ENCODE peak calls at places on chromosomes 11 and 22, in seven cellular contexts. One of them, this sample, is unnamed.

GRCh38 chr11:59102259-59102765 is 4.7 kb upstream of the FAM111B start:
- DNase-seq in Panc1: peak
- DNase-seq in K562: peak
- DNase-seq in HepG2: no peak
- DNase-seq in SK-N-SH: no peak
- DNase-seq in H1: peak
- DNase-seq in GM12878: peak
- DNase-seq in this sample: no peak

GRCh38 chr11:122101625-122102291 is 14.3 kb downstream of the BLID start:
- DNase-seq in K562: no peak
- DNase-seq in H1: peak
- DNase-seq in GM12878: no peak
- DNase-seq in Panc1: no peak
- DNase-seq in SK-N-SH: peak
- DNase-seq in HepG2: peak
- DNase-seq in this sample: no peak

GRCh38 chr11:27599217-27599616 is 92.6 kb upstream of the LIN7C start:
- DNase-seq in SK-N-SH: no peak
- DNase-seq in GM12878: no peak
- DNase-seq in H1: no peak
- DNase-seq in HepG2: no peak
- DNase-seq in Panc1: no peak
- DNase-seq in K562: no peak
- DNase-seq in this sample: peak

GRCh38 chr11:122197055-122197987 is 81.3 kb upstream of the BLID start:
- DNase-seq in Panc1: peak
- DNase-seq in GM12878: no peak
- DNase-seq in HepG2: peak
- DNase-seq in SK-N-SH: no peak
- DNase-seq in H1: no peak
- DNase-seq in K562: no peak
- DNase-seq in this sample: peak

GRCh38 chr11:66071326-66071870 is 1.3 kb downstream of the PACS1 start:
- DNase-seq in HepG2: no peak
- DNase-seq in Panc1: no peak
- DNase-seq in H1: no peak
- DNase-seq in K562: no peak
- DNase-seq in GM12878: no peak
- DNase-seq in SK-N-SH: no peak
- DNase-seq in this sample: no peak

GRCh38 chr11:82505384-82505783 is 228.3 kb downstream of the FAM181B start:
- DNase-seq in Panc1: no peak
- DNase-seq in H1: no peak
- DNase-seq in GM12878: no peak
- DNase-seq in K562: no peak
- DNase-seq in SK-N-SH: no peak
- DNase-seq in HepG2: no peak
- DNase-seq in this sample: no peak

GRCh38 chr11:27296406-27296994 is 66.5 kb downstream of the CCDC34 start:
- DNase-seq in H1: no peak
- DNase-seq in Panc1: peak
- DNase-seq in HepG2: peak
- DNase-seq in SK-N-SH: peak
- DNase-seq in GM12878: no peak
- DNase-seq in K562: peak
- DNase-seq in this sample: peak

GRCh38 chr11:68825603-68826002 is 16.1 kb downstream of the CPT1A start:
- DNase-seq in H1: peak
- DNase-seq in GM12878: no peak
- DNase-seq in K562: no peak
- DNase-seq in HepG2: peak
- DNase-seq in Panc1: no peak
- DNase-seq in SK-N-SH: no peak
- DNase-seq in this sample: peak

GRCh38 chr22:26259510-26259909 is 90.2 kb downstream of the SEZ6L start:
- DNase-seq in K562: no peak
- DNase-seq in SK-N-SH: no peak
- DNase-seq in HepG2: peak
- DNase-seq in Panc1: no peak
- DNase-seq in H1: peak
- DNase-seq in GM12878: no peak
- DNase-seq in this sample: peak

GRCh38 chr22:26857169-26857568 is 199.8 kb downstream of the MIAT start:
- DNase-seq in Panc1: no peak
- DNase-seq in HepG2: no peak
- DNase-seq in SK-N-SH: no peak
- DNase-seq in K562: no peak
- DNase-seq in GM12878: no peak
- DNase-seq in H1: peak
- DNase-seq in this sample: no peak

GRCh38 chr11:109371444-109372176 is 50.4 kb upstream of the C11orf87 start:
- DNase-seq in HepG2: no peak
- DNase-seq in Panc1: no peak
- DNase-seq in K562: no peak
- DNase-seq in GM12878: no peak
- DNase-seq in SK-N-SH: peak
- DNase-seq in H1: no peak
- DNase-seq in this sample: no peak

GRCh38 chr11:106012744-106013143 is 9.3 kb downstream of the MSANTD4 start:
- DNase-seq in HepG2: no peak
- DNase-seq in SK-N-SH: no peak
- DNase-seq in H1: no peak
- DNase-seq in K562: no peak
- DNase-seq in Panc1: no peak
- DNase-seq in GM12878: no peak
- DNase-seq in this sample: no peak

GRCh38 chr11:119685073-119685746 is 43.8 kb downstream of the NECTIN1 start:
- DNase-seq in Panc1: no peak
- DNase-seq in SK-N-SH: peak
- DNase-seq in HepG2: no peak
- DNase-seq in GM12878: no peak
- DNase-seq in H1: no peak
- DNase-seq in K562: no peak
- DNase-seq in this sample: no peak

GRCh38 chr11:10181811-10182210 is 112.2 kb downstream of the SBF2 start:
- DNase-seq in K562: no peak
- DNase-seq in Panc1: peak
- DNase-seq in GM12878: no peak
- DNase-seq in H1: no peak
- DNase-seq in SK-N-SH: peak
- DNase-seq in HepG2: peak
- DNase-seq in this sample: peak

GRCh38 chr11:133134561-133135173 is 397.6 kb downstream of the OPCML start:
- DNase-seq in SK-N-SH: peak
- DNase-seq in Panc1: peak
- DNase-seq in H1: peak
- DNase-seq in HepG2: peak
- DNase-seq in GM12878: peak
- DNase-seq in K562: peak
- DNase-seq in this sample: no peak

GRCh38 chr11:108752297-108752751 is 87.5 kb downstream of the DDX10 start:
- DNase-seq in K562: no peak
- DNase-seq in H1: no peak
- DNase-seq in SK-N-SH: no peak
- DNase-seq in GM12878: no peak
- DNase-seq in HepG2: no peak
- DNase-seq in Panc1: no peak
- DNase-seq in this sample: no peak

DNA sequence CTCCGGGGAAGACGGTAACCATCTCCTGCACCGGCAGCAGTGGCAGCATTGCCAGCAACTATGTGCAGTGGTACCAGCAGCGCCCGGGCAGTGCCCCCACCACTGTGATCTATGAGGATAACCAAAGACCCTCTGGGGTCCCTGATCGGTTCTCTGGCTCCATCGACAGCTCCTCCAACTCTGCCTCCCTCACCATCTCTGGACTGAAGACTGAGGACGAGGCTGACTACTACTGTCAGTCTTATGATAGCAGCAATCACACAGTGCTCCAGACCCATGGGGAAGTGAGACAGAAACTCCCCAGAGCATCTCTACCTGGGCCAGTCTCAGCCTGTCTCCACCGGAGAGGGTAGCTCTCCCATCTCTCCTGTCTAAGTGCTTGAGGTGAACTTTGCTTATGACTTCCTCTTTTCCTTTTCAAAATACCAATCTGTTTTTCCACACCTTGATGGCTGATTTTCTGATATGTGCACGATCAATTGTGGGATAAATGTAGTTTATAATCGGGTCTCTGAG is 48.5 kb upstream of the VPREB1 start:
- DNase-seq in Panc1: no peak
- DNase-seq in HepG2: no peak
- DNase-seq in SK-N-SH: no peak
- DNase-seq in K562: no peak
- DNase-seq in H1: no peak
- DNase-seq in GM12878: no peak
- DNase-seq in this sample: no peak
- TF ChIP-seq SIN3A in Panc1: no peak
- TF ChIP-seq SIN3A in HepG2: no peak
- TF ChIP-seq SIN3A in SK-N-SH: no peak
- TF ChIP-seq SIN3A in K562: no peak
- TF ChIP-seq SIN3A in H1: no peak
- TF ChIP-seq SIN3A in GM12878: no peak
- TF ChIP-seq SIN3A in this sample: no peak

GRCh38 chr11:61150656-61151544 is 10.3 kb downstream of the VPS37C start:
- DNase-seq in SK-N-SH: no peak
- DNase-seq in Panc1: no peak
- DNase-seq in K562: no peak
- DNase-seq in GM12878: no peak
- DNase-seq in HepG2: no peak
- DNase-seq in H1: no peak
- DNase-seq in this sample: no peak

GRCh38 chr11:61151545-61152252 is 9.5 kb downstream of the VPS37C start:
- DNase-seq in K562: no peak
- DNase-seq in Panc1: no peak
- DNase-seq in H1: no peak
- DNase-seq in SK-N-SH: no peak
- DNase-seq in GM12878: no peak
- DNase-seq in HepG2: no peak
- DNase-seq in this sample: no peak

GRCh38 chr11:61153593-61154090 is 7.6 kb downstream of the VPS37C start:
- DNase-seq in GM12878: no peak
- DNase-seq in K562: no peak
- DNase-seq in Panc1: no peak
- DNase-seq in H1: no peak
- DNase-seq in HepG2: no peak
- DNase-seq in SK-N-SH: no peak
- DNase-seq in this sample: no peak

GRCh38 chr11:61154528-61154927 is 6.7 kb downstream of the VPS37C start:
- DNase-seq in HepG2: no peak
- DNase-seq in SK-N-SH: no peak
- DNase-seq in Panc1: no peak
- DNase-seq in K562: no peak
- DNase-seq in H1: no peak
- DNase-seq in GM12878: no peak
- DNase-seq in this sample: no peak

DNA sequence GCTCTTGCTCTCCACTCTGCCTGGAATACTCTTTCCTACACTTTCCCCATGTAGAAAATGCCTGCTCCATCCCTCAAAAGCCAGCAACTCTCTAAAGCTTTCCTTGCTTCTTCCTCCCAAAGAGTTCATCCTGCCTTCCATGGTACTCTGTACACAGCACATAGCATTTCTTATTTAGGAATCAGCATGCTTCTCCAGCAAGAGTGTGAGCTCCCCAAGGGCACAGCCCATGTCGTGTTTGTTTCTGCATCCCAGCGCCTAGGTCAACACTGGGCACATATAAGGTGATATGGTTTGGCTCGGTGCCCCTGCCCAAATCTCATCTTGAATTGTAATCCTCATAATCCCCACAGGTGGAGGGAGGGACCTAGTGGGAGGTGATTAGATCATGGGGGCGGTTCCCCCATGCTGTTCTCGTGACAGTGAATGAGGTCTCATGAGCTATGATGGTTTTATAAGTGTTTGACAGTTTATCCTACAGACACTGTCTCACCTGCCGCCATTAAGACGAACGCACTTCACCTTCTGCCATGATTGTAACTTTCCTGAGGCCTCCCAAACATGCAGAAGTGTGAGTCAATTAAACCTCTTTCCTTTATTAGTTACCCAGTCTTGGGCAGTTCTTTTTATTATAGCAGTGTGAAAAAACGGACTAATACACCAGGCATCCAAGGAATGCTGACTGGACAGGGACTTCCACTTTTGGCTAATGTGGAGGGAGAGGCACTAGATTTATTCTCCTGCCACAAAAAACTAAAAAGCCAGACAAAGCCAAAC is 8.2 kb downstream of the VPS37C start:
- DNase-seq in Panc1: no peak
- DNase-seq in HepG2: no peak
- DNase-seq in H1: no peak
- DNase-seq in SK-N-SH: no peak
- DNase-seq in GM12878: no peak
- DNase-seq in K562: no peak
- DNase-seq in this sample: no peak
- TF ChIP-seq SIN3A in Panc1: no peak
- TF ChIP-seq SIN3A in HepG2: no peak
- TF ChIP-seq SIN3A in H1: no peak
- TF ChIP-seq SIN3A in SK-N-SH: no peak
- TF ChIP-seq SIN3A in GM12878: no peak
- TF ChIP-seq SIN3A in K562: no peak
- TF ChIP-seq SIN3A in this sample: peak

GRCh38 chr11:130146797-130147196 is 12.8 kb upstream of the ST14 start:
- DNase-seq in GM12878: no peak
- DNase-seq in H1: no peak
- DNase-seq in K562: no peak
- DNase-seq in Panc1: no peak
- DNase-seq in HepG2: no peak
- DNase-seq in SK-N-SH: no peak
- DNase-seq in this sample: no peak
- TF ChIP-seq SIN3A in GM12878: no peak
- TF ChIP-seq SIN3A in H1: no peak
- TF ChIP-seq SIN3A in K562: no peak
- TF ChIP-seq SIN3A in Panc1: no peak
- TF ChIP-seq SIN3A in HepG2: no peak
- TF ChIP-seq SIN3A in SK-N-SH: no peak
- TF ChIP-seq SIN3A in this sample: no peak

GRCh38 chr11:69879734-69880005 is 60.5 kb upstream of the FGF3 start:
- DNase-seq in H1: peak
- DNase-seq in HepG2: no peak
- DNase-seq in Panc1: no peak
- DNase-seq in SK-N-SH: peak
- DNase-seq in K562: no peak
- DNase-seq in GM12878: no peak
- DNase-seq in this sample: no peak

GRCh38 chr11:69882270-69882608 is 63.0 kb upstream of the FGF3 start:
- DNase-seq in GM12878: no peak
- DNase-seq in H1: no peak
- DNase-seq in Panc1: no peak
- DNase-seq in K562: no peak
- DNase-seq in HepG2: no peak
- DNase-seq in SK-N-SH: no peak
- DNase-seq in this sample: no peak

GRCh38 chr11:69880041-69880802 is 61.0 kb upstream of the FGF3 start:
- DNase-seq in SK-N-SH: no peak
- DNase-seq in Panc1: no peak
- DNase-seq in H1: peak
- DNase-seq in HepG2: no peak
- DNase-seq in GM12878: no peak
- DNase-seq in K562: no peak
- DNase-seq in this sample: no peak

GRCh38 chr11:69881467-69882269 is 62.5 kb upstream of the FGF3 start:
- DNase-seq in H1: peak
- DNase-seq in SK-N-SH: no peak
- DNase-seq in Panc1: no peak
- DNase-seq in GM12878: no peak
- DNase-seq in K562: no peak
- DNase-seq in HepG2: no peak
- DNase-seq in this sample: no peak

GRCh38 chr11:69880803-69881445 is 61.7 kb upstream of the FGF3 start:
- DNase-seq in H1: no peak
- DNase-seq in Panc1: no peak
- DNase-seq in GM12878: no peak
- DNase-seq in SK-N-SH: no peak
- DNase-seq in HepG2: no peak
- DNase-seq in K562: no peak
- DNase-seq in this sample: no peak
- TF ChIP-seq SIN3A in H1: no peak
- TF ChIP-seq SIN3A in Panc1: no peak
- TF ChIP-seq SIN3A in GM12878: no peak
- TF ChIP-seq SIN3A in SK-N-SH: no peak
- TF ChIP-seq SIN3A in HepG2: no peak
- TF ChIP-seq SIN3A in K562: no peak
- TF ChIP-seq SIN3A in this sample: no peak

This sample was measured in HCT116.